ENCODE peak calls at places on chromosomes 11 and 22, in eight cellular contexts. K is OCI-LY7, R is fibroblast of villous mesenchyme, V is GM10248, I is prostate gland, L is AG04450, M is IMR-90, J is glutamatergic neuron. T is an unnamed sample.

GRCh38 chr11:86175585-86175984 is 69.0 kb upstream of the EED start:
- DNase-seq in K (no peak), R (no peak), M (no peak), V (no peak), L (no peak), I (no peak), J (no peak), T (no peak)

GRCh38 chr22:43312608-43313007 is 30.6 kb downstream of the SCUBE1 start:
- DNase-seq in L (no peak), R (no peak), V (no peak), J (peak; percentile 7), I (no peak), M (no peak), K (no peak), T (no peak)

GRCh38 chr22:24503137-24503850 is 8.2 kb downstream of the UPB1 start:
- DNase-seq in V (peak; percentile 87), M (peak; percentile 63), K (peak; percentile 80), L (no peak), I (peak; percentile 33), J (peak; percentile 67), R (peak; percentile 64), T (peak; percentile 72)

GRCh38 chr22:46730568-46731245 is 7.3 kb downstream of the CERK start:
- DNase-seq in M (no peak), K (no peak), R (peak; percentile 82), J (peak; percentile 42), L (no peak), V (no peak), I (no peak), T (no peak)

GRCh38 chr22:25051983-25052710 is 99.6 kb downstream of the KIAA1671 start:
- DNase-seq in R (no peak), L (no peak), K (no peak), I (no peak), V (no peak), J (no peak), M (no peak), T (no peak)

GRCh38 chr11:64996710-64997380 is at the start of gene BATF2:
- DNase-seq in I (peak; percentile 50), R (peak; percentile 90), V (peak; percentile 62), M (peak; percentile 83), J (no peak), K (peak; percentile 62), L (no peak), T (peak; percentile 59)

GRCh38 chr11:131734871-131735270 is 364.5 kb downstream of the NTM start:
- DNase-seq in L (no peak), K (no peak), V (no peak), J (no peak), M (no peak), R (no peak), I (no peak), T (no peak)

GRCh38 chr11:2295971-2296912 is 5.5 kb downstream of the C11orf21 start:
- DNase-seq in L (no peak), J (no peak), M (no peak), V (no peak), I (no peak), K (no peak), R (no peak), T (peak; percentile 3)

GRCh38 chr11:64900263-64900678 is 16.7 kb downstream of the ATG2A start:
- DNase-seq in L (no peak), V (peak; percentile 82), J (no peak), R (no peak), K (no peak), I (no peak), M (peak; percentile 13), T (no peak)

GRCh38 chr11:33891714-33892327 is at the start of gene LMO2:
- DNase-seq in M (no peak), J (no peak), K (no peak), R (no peak), L (no peak), V (no peak), I (no peak), T (no peak)

GRCh38 chr11:29333993-29334780 is 682.6 kb downstream of the KCNA4 start:
- DNase-seq in J (no peak), M (peak; percentile 88), I (no peak), K (peak; percentile 27), V (peak; percentile 28), R (peak; percentile 70), L (peak; percentile 71), T (no peak)
- TF ChIP-seq CTCF in J (peak; percentile 68), M (peak; percentile 76), I (peak; percentile 9), K (peak; percentile 75), V (peak; percentile 50), R (peak; percentile 51), L (peak; percentile 58), T (no peak)

GRCh38 chr11:11841121-11841604 is 609 bp upstream of the USP47 start:
- DNase-seq in K (no peak), L (no peak), V (no peak), I (peak; percentile 40), R (no peak), M (no peak), J (no peak), T (no peak)

GRCh38 chr11:11842426-11843008 is 745 bp downstream of the USP47 start:
- DNase-seq in M (peak; percentile 86), J (no peak), K (peak; percentile 77), L (no peak), I (peak; percentile 62), V (peak; percentile 59), R (peak; percentile 92), T (no peak)

GRCh38 chr11:11843642-11844041 is 1.9 kb downstream of the USP47 start:
- DNase-seq in K (no peak), I (no peak), L (no peak), M (no peak), V (no peak), J (no peak), R (no peak), T (no peak)

GRCh38 chr11:11843233-11843632 is 1.5 kb downstream of the USP47 start:
- DNase-seq in K (peak; percentile 31), J (no peak), M (peak; percentile 94), V (peak; percentile 31), L (peak; percentile 49), I (peak; percentile 15), R (peak; percentile 91), T (no peak)

DNA sequence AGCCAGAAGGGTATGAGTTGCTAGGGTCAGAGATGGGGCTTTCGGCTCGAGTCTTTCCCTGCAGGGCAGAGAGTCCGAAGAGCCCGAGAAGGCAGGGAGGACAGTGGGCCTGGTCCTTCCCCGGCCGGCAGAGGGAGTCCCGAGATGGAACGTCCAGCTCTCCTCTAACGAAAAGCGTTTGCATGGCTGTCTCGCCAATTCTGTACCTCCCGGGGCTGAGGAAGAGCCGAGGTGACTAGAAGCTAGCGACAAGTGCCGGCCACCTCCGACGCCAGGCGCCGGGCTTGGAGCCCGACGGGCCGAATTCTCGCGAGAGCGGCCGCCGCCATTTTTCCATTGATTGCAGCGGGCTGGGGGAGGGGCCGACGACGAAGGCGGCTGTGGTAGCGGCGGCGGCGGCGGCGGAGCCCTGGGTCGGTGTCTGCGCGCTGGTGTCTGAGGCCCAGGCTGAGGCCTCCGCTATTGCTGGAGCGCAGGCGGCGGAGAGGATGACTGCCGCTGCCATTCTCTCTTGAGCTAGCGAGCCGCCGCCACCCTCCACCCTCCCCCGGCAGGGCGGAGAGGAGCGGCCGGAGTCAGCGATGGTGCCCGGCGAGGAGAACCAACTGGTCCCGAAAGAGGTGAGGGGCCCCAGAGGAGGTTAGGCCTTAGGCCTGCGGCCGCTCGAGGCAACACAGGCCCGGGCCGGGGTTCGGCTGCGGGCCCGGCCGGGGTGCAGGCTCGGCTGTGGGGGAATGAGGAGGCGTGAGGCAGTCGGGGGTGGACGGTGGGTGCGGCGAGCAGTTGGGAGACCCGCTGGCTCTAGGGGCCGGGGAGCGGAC is at the start of gene USP47:
- DNase-seq in M (peak; percentile 70), J (peak; percentile 98), R (peak; percentile 87), K (peak; percentile 90), L (peak; percentile 45), I (peak; percentile 87), V (peak; percentile 87), T (peak; percentile 97)
- TF ChIP-seq CTCF in M (peak; percentile 40), J (peak; percentile 46), R (peak; percentile 68), K (peak; percentile 64), L (peak; percentile 69), I (peak; percentile 73), V (peak; percentile 43), T (no peak)

GRCh38 chr22:17271711-17272451 is 52.6 kb upstream of the ADA2 start:
- DNase-seq in V (no peak), I (no peak), K (no peak), R (no peak), J (no peak), L (no peak), M (no peak), T (no peak)
- TF ChIP-seq CTCF in V (no peak), I (no peak), K (peak; percentile 24), R (no peak), J (peak; percentile 64), L (no peak), M (no peak), T (peak; percentile 60)

GRCh38 chr22:38925571-38926041 is 31.8 kb upstream of the APOBEC3A start:
- DNase-seq in V (no peak), I (no peak), K (no peak), M (peak; percentile 30), R (no peak), J (no peak), L (no peak), T (no peak)

GRCh38 chr22:38923463-38924196 is 33.8 kb upstream of the APOBEC3A start:
- DNase-seq in V (no peak), J (no peak), K (no peak), I (peak; percentile 52), R (peak; percentile 75), M (peak; percentile 85), L (peak; percentile 64), T (no peak)

GRCh38 chr22:38924197-38924952 is 33.0 kb upstream of the APOBEC3A start:
- DNase-seq in V (no peak), L (peak; percentile 60), J (no peak), R (peak; percentile 89), K (no peak), I (peak; percentile 88), M (peak; percentile 90), T (no peak)

GRCh38 chr22:38930512-38930911 is 26.9 kb upstream of the APOBEC3A start:
- DNase-seq in L (no peak), J (no peak), V (no peak), I (no peak), R (no peak), M (no peak), K (no peak), T (no peak)

GRCh38 chr22:38927033-38927789 is 30.2 kb upstream of the APOBEC3A start:
- DNase-seq in R (peak; percentile 59), I (peak; percentile 62), M (peak; percentile 37), K (no peak), L (no peak), J (peak; percentile 89), V (peak; percentile 75), T (peak; percentile 85)
- TF ChIP-seq CTCF in R (peak; percentile 74), I (peak; percentile 59), M (peak; percentile 63), K (peak; percentile 24), L (peak; percentile 75), J (peak; percentile 68), V (peak; percentile 55), T (peak; percentile 45)

DNA sequence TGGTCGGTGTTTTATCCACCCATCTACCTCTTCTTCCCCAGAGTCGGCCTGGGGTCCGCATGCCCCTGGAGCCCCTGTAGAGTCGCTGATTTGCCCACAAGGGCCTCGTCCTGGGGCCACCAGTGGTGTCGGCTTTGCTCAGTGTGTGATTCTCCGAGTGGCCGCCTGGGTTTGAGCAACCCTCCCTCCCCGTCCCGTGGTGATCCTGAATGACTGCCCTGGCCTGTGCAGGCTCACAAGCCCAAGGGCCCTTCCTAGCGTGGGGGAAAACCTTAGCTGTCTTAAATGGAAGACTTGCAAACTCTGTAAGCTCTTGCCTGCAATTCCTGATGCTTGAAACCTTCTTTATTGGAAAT is 128.3 kb downstream of the OSBP2 start:
- DNase-seq in L (no peak), M (no peak), K (no peak), R (no peak), I (no peak), J (peak; percentile 48), V (no peak), T (peak; percentile 50)
- TF ChIP-seq CTCF in L (no peak), M (no peak), K (no peak), R (no peak), I (no peak), J (no peak), V (no peak), T (no peak)